ENCODE peak calls at places on chromosomes 4 and X, in four cellular contexts. Q is HepG2, Z is WTC11, P is K562. O is an unnamed sample.

GRCh38 chrX:121479406-121479805 is 432.0 kb downstream of the GLUD2 start:
- DNase-seq in Z (no peak), Q (no peak), P (no peak), O (no peak)

GRCh38 chrX:22165732-22166457 is 106.8 kb upstream of the CBLL2 start:
- DNase-seq in P (no peak), Q (no peak), Z (no peak), O (no peak)

GRCh38 chr4:82450966-82451755 is 20.8 kb downstream of the ENOPH1 start:
- DNase-seq in P (no peak), Q (no peak), Z (no peak), O (no peak)

GRCh38 chr4:17812801-17813200 is 2.0 kb downstream of the NCAPG start:
- DNase-seq in Q (no peak), Z (no peak), P (no peak), O (no peak)

GRCh38 chr4:128606173-128606572 is 203.3 kb upstream of the JADE1 start:
- DNase-seq in P (no peak), Q (no peak), Z (no peak), O (no peak)

GRCh38 chrX:140299411-140299810 is 205.5 kb downstream of the SOX3 start:
- DNase-seq in Z (no peak), P (no peak), Q (no peak), O (no peak)

GRCh38 chr4:27692098-27692679 is 831.5 kb downstream of the STIM2 start:
- DNase-seq in Z (peak), Q (peak), P (no peak), O (no peak)

GRCh38 chrX:44462851-44463250 is 79.8 kb downstream of the FUNDC1 start:
- DNase-seq in P (no peak), Q (no peak), Z (no peak), O (no peak)

GRCh38 chr4:127012549-127012948 is 620.2 kb upstream of the INTU start:
- DNase-seq in P (no peak), Z (no peak), Q (no peak), O (no peak)

GRCh38 chrX:49249616-49250015 is 14.3 kb downstream of the CCDC22 start:
- DNase-seq in Z (no peak), Q (no peak), P (no peak), O (no peak)

GRCh38 chr4:40575846-40576245 is 53.8 kb downstream of the RBM47 start:
- DNase-seq in Z (peak), P (no peak), Q (no peak), O (no peak)

DNA sequence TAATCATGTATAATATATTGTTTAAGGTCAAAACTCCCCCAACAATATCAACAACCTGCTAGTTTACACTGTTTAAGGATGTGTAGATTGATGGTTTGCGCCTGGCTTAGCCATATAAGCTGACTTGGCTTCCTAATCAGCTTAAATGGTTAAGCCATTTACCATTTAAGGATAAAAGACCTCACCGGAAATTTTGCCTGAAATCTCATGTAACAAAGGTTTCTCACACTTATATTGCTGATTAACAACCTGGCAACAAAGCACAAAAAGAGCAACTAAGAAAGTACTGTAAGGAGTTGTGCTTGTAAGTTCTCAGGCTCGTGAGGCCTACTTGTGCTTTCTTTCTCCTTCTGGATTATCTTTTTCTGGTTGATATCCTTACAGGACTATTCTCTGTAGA is 485.2 kb downstream of the GABRG1 start:
- DNase-seq in P (no peak), Z (no peak), Q (no peak), O (no peak)
- TF ChIP-seq ETV6 in P (no peak), Z (no peak), Q (no peak), O (no peak)

DNA sequence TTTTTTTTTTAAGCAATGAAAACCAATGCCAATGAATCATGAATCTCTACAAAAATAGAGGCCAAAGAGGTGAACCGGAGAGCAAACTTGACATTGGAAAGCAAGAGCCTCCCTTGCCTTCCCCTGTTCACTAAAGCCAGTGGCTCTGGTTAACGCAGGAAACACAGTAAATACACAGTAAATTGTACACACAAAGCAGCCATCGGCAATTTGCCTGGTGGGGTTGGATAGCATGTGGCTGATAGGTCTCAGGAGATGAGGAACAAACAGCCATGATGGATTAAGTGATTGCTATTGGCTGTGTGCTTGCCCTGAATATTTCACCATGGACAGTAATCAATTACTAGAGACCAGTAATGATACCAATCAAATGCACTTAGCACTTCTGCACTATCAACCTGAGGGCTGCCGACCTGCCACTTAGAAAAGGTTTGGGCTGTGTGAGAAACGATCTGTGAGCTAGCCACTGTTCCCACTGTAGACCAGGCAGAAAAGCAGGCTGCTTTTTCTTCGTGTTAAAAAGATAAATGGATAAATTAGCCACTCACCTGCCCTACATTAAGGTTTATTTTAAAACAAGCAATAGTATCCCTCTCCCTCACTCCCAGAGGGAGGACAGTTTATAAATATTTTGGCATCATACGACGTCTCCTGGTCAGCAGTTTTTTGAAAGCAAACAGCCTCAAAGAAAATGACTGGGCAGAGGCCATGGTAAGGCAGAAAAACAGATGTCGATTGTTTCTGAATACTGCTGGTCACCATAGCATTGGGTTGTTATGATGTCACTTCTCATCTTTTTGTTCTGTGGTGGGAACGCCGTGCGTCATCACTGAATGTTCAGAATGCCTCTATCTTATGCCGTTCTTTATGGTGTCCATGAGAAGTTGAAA is 167.1 kb downstream of the MAML3 start:
- DNase-seq in Z (no peak), Q (no peak), P (no peak), O (no peak)
- TF ChIP-seq ETV6 in Z (no peak), Q (no peak), P (no peak), O (no peak)

GRCh38 chrX:79604364-79604763 is 237.2 kb upstream of the ITM2A start:
- DNase-seq in Q (no peak), Z (no peak), P (no peak), O (no peak)

DNA sequence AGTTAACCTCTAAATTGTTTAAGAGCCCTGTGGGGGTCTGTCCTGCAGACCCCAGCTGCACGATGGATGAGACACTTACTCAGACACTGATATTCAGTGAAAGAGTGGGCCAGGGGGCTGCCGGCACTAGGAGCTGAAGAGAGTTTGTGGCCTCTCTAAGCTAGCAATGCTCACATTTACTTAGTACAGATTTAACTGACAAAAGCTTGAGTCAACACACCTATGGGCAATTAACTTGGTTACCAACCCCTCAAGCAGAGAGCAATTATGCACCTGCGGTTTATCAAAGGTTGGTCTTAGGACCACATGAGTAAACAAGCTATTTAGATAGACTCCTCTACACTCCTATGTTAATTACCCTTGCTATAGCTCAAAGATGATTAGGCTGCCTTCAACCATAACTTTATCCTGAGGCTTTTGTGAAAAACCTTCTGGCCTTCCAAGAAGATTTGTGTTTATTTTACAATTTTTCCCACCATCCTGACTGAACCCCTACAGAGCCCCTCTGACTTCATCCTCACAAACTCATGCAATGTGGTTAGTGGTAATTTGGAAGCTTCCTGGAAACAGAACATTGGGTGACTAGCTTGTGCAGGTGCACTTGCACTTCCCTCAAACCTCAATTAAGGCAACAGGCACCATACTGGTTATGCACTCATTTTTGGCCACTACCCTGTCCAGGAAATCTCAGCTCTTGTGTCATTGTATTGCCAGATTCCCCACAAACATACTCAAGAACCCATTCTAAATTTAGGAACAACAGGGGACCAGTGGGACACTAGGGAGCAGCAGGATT is 234.4 kb upstream of the ITM2A start:
- DNase-seq in Q (no peak), P (no peak), Z (no peak), O (no peak)
- TF ChIP-seq ETV6 in Q (no peak), P (no peak), Z (no peak), O (no peak)

GRCh38 chr4:89567936-89568335 is 260.3 kb upstream of the GPRIN3 start:
- DNase-seq in Z (no peak), Q (no peak), P (no peak), O (no peak)

GRCh38 chr4:89558147-89558546 is 250.5 kb upstream of the GPRIN3 start:
- DNase-seq in P (no peak), Z (no peak), Q (no peak), O (no peak)

GRCh38 chr4:89561051-89561450 is 253.5 kb upstream of the GPRIN3 start:
- DNase-seq in Q (no peak), Z (no peak), P (no peak), O (no peak)

GRCh38 chr4:89563431-89563830 is 255.8 kb upstream of the GPRIN3 start:
- DNase-seq in P (no peak), Z (no peak), Q (no peak), O (no peak)

GRCh38 chr4:89562715-89563114 is 255.1 kb upstream of the GPRIN3 start:
- DNase-seq in Z (no peak), P (no peak), Q (no peak), O (no peak)
- TF ChIP-seq ETV6 in Z (no peak), P (no peak), Q (no peak), O (no peak)

GRCh38 chr4:113978561-113979156 is 788 bp downstream of the ARSJ start:
- DNase-seq in P (no peak), Q (no peak), Z (peak), O (no peak)

GRCh38 chr4:113975578-113975977 is 3.9 kb downstream of the ARSJ start:
- DNase-seq in P (no peak), Q (no peak), Z (no peak), O (no peak)

GRCh38 chr4:113979157-113979972 is at the start of gene ARSJ:
- DNase-seq in Z (peak), Q (no peak), P (no peak), O (no peak)

GRCh38 chr4:113978105-113978504 is 1.3 kb downstream of the ARSJ start:
- DNase-seq in P (no peak), Z (no peak), Q (no peak), O (no peak)

DNA sequence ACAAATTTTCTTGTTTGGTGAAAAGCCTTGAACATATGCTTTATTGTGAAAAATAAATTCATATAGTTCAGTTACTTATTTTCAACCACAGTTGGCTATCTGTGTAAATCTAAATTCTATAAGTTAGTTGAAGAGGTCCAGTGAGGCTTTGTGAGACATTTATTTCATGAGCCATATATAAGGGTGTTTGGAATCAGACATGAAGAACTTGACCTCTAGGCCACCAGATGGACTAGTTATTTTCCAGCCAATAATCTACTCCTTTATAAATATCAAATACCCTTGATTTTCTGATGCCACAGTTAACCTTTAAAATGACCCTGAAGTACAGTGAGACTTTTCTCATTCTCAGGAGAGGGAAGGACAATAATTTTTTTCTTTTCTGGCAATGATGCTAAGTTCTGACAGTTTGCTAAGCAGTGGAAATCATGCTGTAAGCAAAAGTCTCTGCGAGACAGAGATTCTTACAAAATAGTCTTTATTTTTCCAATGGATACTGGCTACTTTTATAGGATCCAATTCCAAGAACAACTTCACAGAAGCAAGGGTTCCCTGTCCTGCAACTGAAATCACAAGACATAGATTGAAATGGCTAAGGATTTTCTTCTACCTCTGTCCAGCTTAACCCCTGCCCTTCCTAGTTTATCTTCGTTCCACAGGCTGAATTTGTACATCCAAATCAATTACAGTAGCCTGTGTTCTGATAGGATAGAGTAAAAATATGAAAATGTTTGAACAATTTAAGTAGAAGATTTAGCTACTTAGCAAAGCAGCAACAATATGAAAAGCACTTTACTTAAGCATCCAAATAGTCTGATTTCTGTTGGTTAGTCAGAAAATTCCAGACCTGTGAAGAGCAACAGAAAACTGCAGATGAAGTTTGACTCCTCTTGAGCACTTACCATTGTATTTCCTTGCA is 2.3 kb downstream of the ARSJ start:
- DNase-seq in Z (no peak), Q (no peak), P (no peak), O (no peak)
- TF ChIP-seq ETV6 in Z (no peak), Q (no peak), P (no peak), O (no peak)

O was measured in GM12878.